ENCODE peak calls at places on chromosomes 2 and 18, in ten cellular contexts. E is Caki2; M is fibroblast of lung; D is T-helper 9 cell; O is stimulated activated CD4-positive, alpha-beta T cell treated with anti-CD3 and anti-CD28 coated beads, Interleukin-4, amount 100 ng/mL, for 24 hours; P is kidney epithelial cell; F is HS-5; Y is natural killer cell; B is neural crest cell; Z is foreskin fibroblast. V is an unnamed sample.

GRCh38 chr2:129861666-129862288 is 117.7 kb upstream of the RAB6C start:
- DNase-seq in P (no peak), Y (no peak), Z (no peak), B (no peak), O (no peak), F (no peak), E (no peak), M (no peak), D (no peak), V (no peak)

GRCh38 chr2:112480540-112481049 is 1.4 kb upstream of the TTL start:
- DNase-seq in E (no peak), F (no peak), B (no peak), D (peak; percentile 11), M (no peak), P (no peak), O (peak; percentile 30), Z (no peak), Y (no peak), V (no peak)

GRCh38 chr18:41674466-41674865 is 280.6 kb upstream of the PIK3C3 start:
- DNase-seq in D (no peak), O (no peak), Z (no peak), P (no peak), Y (no peak), E (no peak), M (no peak), F (no peak), B (no peak), V (no peak)

GRCh38 chr2:4618630-4619228 is 915.4 kb downstream of the DCDC2C start:
- DNase-seq in P (no peak), D (no peak), E (peak; percentile 68), F (no peak), Y (no peak), B (no peak), Z (no peak), M (no peak), O (no peak), V (no peak)

GRCh38 chr2:25692143-25692542 is 18.8 kb upstream of the DTNB start:
- DNase-seq in Z (peak; percentile 92), D (no peak), P (no peak), Y (no peak), B (peak; percentile 18), O (no peak), E (peak; percentile 72), M (no peak), F (no peak), V (no peak)

GRCh38 chr2:219968685-219969345 is 341.4 kb downstream of the SLC4A3 start:
- DNase-seq in F (peak; percentile 56), P (no peak), O (no peak), B (no peak), M (peak; percentile 14), D (no peak), Y (no peak), E (peak; percentile 12), Z (no peak), V (no peak)

GRCh38 chr18:2139676-2140075 is 431.6 kb downstream of the METTL4 start:
- DNase-seq in O (no peak), M (peak; percentile 5), B (no peak), E (no peak), D (no peak), P (peak; percentile 48), F (peak; percentile 68), Y (no peak), Z (peak; percentile 33), V (no peak)

GRCh38 chr2:9692392-9693137 is 61.8 kb upstream of the YWHAQ start:
- DNase-seq in M (peak; percentile 30), D (no peak), B (no peak), F (no peak), E (no peak), O (no peak), Z (no peak), Y (no peak), P (no peak), V (no peak)

GRCh38 chr2:205158404-205158803 is 523.9 kb upstream of the NRP2 start:
- DNase-seq in Y (no peak), P (no peak), M (no peak), F (no peak), B (no peak), D (no peak), Z (no peak), O (no peak), E (no peak), V (no peak)

GRCh38 chr2:68765739-68766377 is 31.2 kb downstream of the ARHGAP25 start:
- DNase-seq in F (no peak), Y (no peak), E (no peak), B (no peak), Z (no peak), M (peak; percentile 49), D (no peak), O (no peak), P (no peak), V (no peak)

GRCh38 chr18:62828091-62828640 is 112.8 kb downstream of the PHLPP1 start:
- DNase-seq in Y (no peak), B (no peak), D (no peak), E (no peak), P (no peak), M (no peak), Z (peak; percentile 25), O (no peak), F (no peak), V (no peak)

GRCh38 chr18:9436176-9436575 is 39.1 kb upstream of the RALBP1 start:
- DNase-seq in E (no peak), D (no peak), M (no peak), P (no peak), Y (no peak), F (no peak), B (no peak), Z (no peak), O (no peak), V (no peak)

GRCh38 chr2:99448556-99448955 is 41.3 kb downstream of the REV1 start:
- DNase-seq in Z (peak; percentile 57), D (no peak), O (no peak), P (peak; percentile 43), Y (no peak), F (peak; percentile 76), E (no peak), B (no peak), M (no peak), V (no peak)

GRCh38 chr18:44609210-44609941 is 71.3 kb upstream of the SETBP1 start:
- DNase-seq in F (no peak), P (no peak), Y (no peak), B (no peak), M (no peak), Z (peak; percentile 32), E (no peak), D (no peak), O (no peak), V (no peak)

GRCh38 chr2:12536926-12537325 is 179.8 kb upstream of the TRIB2 start:
- DNase-seq in B (no peak), F (no peak), Z (no peak), M (no peak), E (no peak), D (no peak), Y (no peak), O (no peak), P (no peak), V (no peak)

GRCh38 chr2:36451512-36451911 is 95.9 kb downstream of the CRIM1 start:
- DNase-seq in Z (no peak), P (no peak), Y (no peak), F (no peak), D (no peak), M (peak; percentile 66), B (no peak), E (no peak), O (no peak), V (no peak)

GRCh38 chr2:176522271-176522670 is 253.0 kb downstream of the MTX2 start:
- DNase-seq in Y (no peak), Z (no peak), D (no peak), F (no peak), P (no peak), O (no peak), B (no peak), E (no peak), M (no peak), V (no peak)

GRCh38 chr2:84846041-84846663 is 34.7 kb downstream of the TRABD2A start:
- DNase-seq in B (no peak), F (no peak), E (no peak), Y (no peak), M (peak; percentile 18), O (peak; percentile 40), D (no peak), P (no peak), Z (no peak), V (peak; percentile 62)

GRCh38 chr2:105615352-105615751 is 129.4 kb upstream of the NCK2 start:
- DNase-seq in O (no peak), F (no peak), Z (no peak), D (no peak), E (no peak), M (no peak), B (no peak), P (no peak), Y (no peak), V (no peak)

GRCh38 chr18:74718312-74718711 is 120.6 kb downstream of the ZNF407 start:
- DNase-seq in F (no peak), Y (no peak), E (no peak), M (no peak), P (no peak), B (no peak), O (no peak), Z (no peak), D (no peak), V (no peak)

GRCh38 chr2:98158305-98158704 is 71.3 kb downstream of the VWA3B start:
- DNase-seq in E (no peak), O (no peak), D (no peak), P (no peak), Z (no peak), Y (no peak), M (no peak), F (no peak), B (no peak), V (no peak)

GRCh38 chr18:61735564-61736102 is 157.2 kb downstream of the RNF152 start:
- DNase-seq in O (no peak), F (no peak), P (no peak), M (no peak), Z (no peak), D (no peak), Y (no peak), B (no peak), E (no peak), V (no peak)

GRCh38 chr2:101820519-101820918 is 123.0 kb downstream of the MAP4K4 start:
- DNase-seq in F (no peak), O (peak; percentile 29), M (peak; percentile 73), P (no peak), Z (peak; percentile 85), E (no peak), B (no peak), D (no peak), Y (no peak), V (no peak)

GRCh38 chr18:79853993-79854364 is 56.2 kb downstream of the KCNG2 start:
- DNase-seq in Z (no peak), B (no peak), M (no peak), F (no peak), D (no peak), P (no peak), E (no peak), O (no peak), Y (no peak), V (no peak)